ENCODE peak calls at places on chromosome 1, in nine cellular contexts. J, O, N, R, Q, C, G, K and S are unnamed samples.

GRCh38 chr1:90370696-90371095 is 346.4 kb downstream of the BARHL2 start:
- DNase-seq in J (no peak), O (no peak), N (peak; percentile 17), R (no peak), Q (no peak), C (no peak), G (no peak), K (no peak), S (peak; percentile 34)

GRCh38 chr1:212256404-212256803 is 28.8 kb upstream of the PPP2R5A start:
- DNase-seq in J (no peak), O (no peak), N (no peak), R (no peak), Q (no peak), C (no peak), G (no peak), K (no peak), S (no peak)

GRCh38 chr1:66925944-66926343 is 1.2 kb downstream of the MIER1 start:
- DNase-seq in J (no peak), O (no peak), N (peak; percentile 46), R (no peak), Q (no peak), C (peak; percentile 12), G (no peak), K (no peak), S (no peak)

GRCh38 chr1:214120951-214121350 is 133.2 kb downstream of the PROX1 start:
- DNase-seq in J (no peak), O (no peak), N (no peak), R (no peak), Q (no peak), C (no peak), G (no peak), K (no peak), S (no peak)

GRCh38 chr1:52880226-52880625 is 37.7 kb downstream of the ZYG11A start:
- DNase-seq in J (no peak), O (no peak), N (no peak), R (no peak), Q (no peak), C (no peak), G (no peak), K (no peak), S (no peak)

GRCh38 chr1:2441746-2442145 is 29.4 kb upstream of the PEX10 start:
- DNase-seq in J (no peak), O (no peak), N (peak; percentile 28), R (no peak), Q (no peak), C (no peak), G (no peak), K (no peak), S (peak; percentile 29)

GRCh38 chr1:178796013-178796412 is 71.0 kb downstream of the RALGPS2 start:
- DNase-seq in J (no peak), O (no peak), N (no peak), R (no peak), Q (no peak), C (no peak), G (no peak), K (no peak), S (no peak)

GRCh38 chr1:111139234-111139955 is 498 bp downstream of the DRAM2 start:
- DNase-seq in J (peak; percentile 83), O (peak; percentile 88), N (peak; percentile 68), R (peak; percentile 57), Q (peak; percentile 39), C (peak; percentile 53), G (peak; percentile 52), K (peak; percentile 44), S (peak; percentile 51)

GRCh38 chr1:243974451-243975292 is 76.4 kb upstream of the ZBTB18 start:
- DNase-seq in J (no peak), O (peak; percentile 54), N (peak; percentile 13), R (no peak), Q (no peak), C (no peak), G (no peak), K (no peak), S (peak; percentile 32)

GRCh38 chr1:227894306-227894721 is 53.4 kb downstream of the WNT9A start:
- DNase-seq in J (no peak), O (no peak), N (no peak), R (no peak), Q (peak; percentile 0), C (no peak), G (no peak), K (peak; percentile 15), S (no peak)

GRCh38 chr1:205570796-205571537 is 60.8 kb downstream of the ELK4 start:
- DNase-seq in J (no peak), O (no peak), N (no peak), R (peak; percentile 34), Q (no peak), C (no peak), G (no peak), K (no peak), S (peak; percentile 74)

GRCh38 chr1:7549277-7549676 is 221.8 kb upstream of the VAMP3 start:
- DNase-seq in J (no peak), O (no peak), N (peak; percentile 89), R (peak; percentile 84), Q (peak; percentile 77), C (no peak), G (no peak), K (peak; percentile 62), S (peak; percentile 87)

GRCh38 chr1:113812661-113813135 is 422 bp upstream of the RSBN1 start:
- DNase-seq in J (peak; percentile 35), O (no peak), N (no peak), R (no peak), Q (no peak), C (peak; percentile 26), G (no peak), K (no peak), S (no peak)

GRCh38 chr1:20552728-20553571 is 577 bp downstream of the FAM43B start:
- DNase-seq in J (peak; percentile 73), O (no peak), N (peak; percentile 21), R (peak; percentile 21), Q (no peak), C (no peak), G (peak; percentile 56), K (no peak), S (peak; percentile 46)

GRCh38 chr1:2135425-2135824 is 59.1 kb downstream of the FAAP20 start:
- DNase-seq in J (no peak), O (no peak), N (peak; percentile 86), R (peak; percentile 75), Q (peak; percentile 72), C (no peak), G (no peak), K (peak; percentile 86), S (peak; percentile 94)

GRCh38 chr1:81717230-81717629 is 83.5 kb upstream of the ADGRL2 start:
- DNase-seq in J (no peak), O (no peak), N (no peak), R (peak; percentile 32), Q (no peak), C (no peak), G (no peak), K (no peak), S (peak; percentile 62)

GRCh38 chr1:171841931-171842723 is 829 bp downstream of the DNM3 start:
- DNase-seq in J (peak; percentile 58), O (peak; percentile 29), N (peak; percentile 18), R (peak; percentile 13), Q (peak; percentile 6), C (peak; percentile 34), G (no peak), K (peak; percentile 33), S (peak; percentile 21)

GRCh38 chr1:207935166-207935583 is 24.2 kb upstream of the CD34 start:
- DNase-seq in J (no peak), O (no peak), N (no peak), R (no peak), Q (peak; percentile 69), C (no peak), G (no peak), K (no peak), S (no peak)

GRCh38 chr1:170692866-170693575 is 29.1 kb downstream of the PRRX1 start:
- DNase-seq in J (no peak), O (no peak), N (peak; percentile 81), R (peak; percentile 16), Q (no peak), C (no peak), G (no peak), K (no peak), S (peak; percentile 44)

GRCh38 chr1:235588916-235589515 is 60.6 kb downstream of the GNG4 start:
- DNase-seq in J (no peak), O (no peak), N (peak; percentile 29), R (no peak), Q (no peak), C (no peak), G (no peak), K (no peak), S (peak; percentile 76)

GRCh38 chr1:93784538-93784937 is 94.5 kb downstream of the DNTTIP2 start:
- DNase-seq in J (no peak), O (no peak), N (no peak), R (no peak), Q (no peak), C (no peak), G (no peak), K (no peak), S (no peak)